ENCODE peak calls at places on chromosomes 16 and 17, in six cellular contexts. C, S, R, F, M and W are unnamed samples.

GRCh38 chr16:539901-540530 is 12.5 kb downstream of the CAPN15 start:
- DNase-seq in C (no peak), S (no peak), R (no peak), F (no peak), M (no peak), W (no peak)

GRCh38 chr16:81238296-81239011 is at the start of gene BCO1:
- DNase-seq in C (peak; percentile 64), S (no peak), R (no peak), F (no peak), M (peak; percentile 11), W (no peak)

GRCh38 chr17:51203838-51204237 is 37.6 kb downstream of the NME2 start:
- DNase-seq in C (no peak), S (no peak), R (no peak), F (no peak), M (no peak), W (no peak)

GRCh38 chr16:67846320-67847063 is at the start of gene NUTF2:
- DNase-seq in C (peak; percentile 97), S (peak; percentile 95), R (peak; percentile 94), F (peak; percentile 81), M (peak; percentile 99), W (peak; percentile 88)

GRCh38 chr17:4884489-4884888 is 14.8 kb upstream of the C17orf107 start:
- DNase-seq in C (no peak), S (no peak), R (no peak), F (no peak), M (no peak), W (no peak)

GRCh38 chr16:51343411-51343810 is 192.3 kb upstream of the SALL1 start:
- DNase-seq in C (no peak), S (no peak), R (no peak), F (no peak), M (no peak), W (no peak)

GRCh38 chr17:73192219-73192893 is 499 bp upstream of the COG1 start:
- DNase-seq in C (peak; percentile 74), S (peak; percentile 54), R (peak; percentile 60), F (peak; percentile 75), M (peak; percentile 94), W (no peak)

GRCh38 chr17:74161501-74161850 is 42.0 kb upstream of the RPL38 start:
- DNase-seq in C (peak; percentile 10), S (no peak), R (no peak), F (no peak), M (no peak), W (no peak)

GRCh38 chr16:17585449-17586080 is 114.8 kb upstream of the XYLT1 start:
- DNase-seq in C (no peak), S (no peak), R (no peak), F (no peak), M (no peak), W (no peak)

GRCh38 chr17:67011527-67012175 is 32.7 kb upstream of the CACNG1 start:
- DNase-seq in C (no peak), S (no peak), R (no peak), F (no peak), M (no peak), W (no peak)

GRCh38 chr17:50841277-50841948 is 6.0 kb downstream of the WFIKKN2 start:
- DNase-seq in C (no peak), S (no peak), R (no peak), F (no peak), M (no peak), W (no peak)

GRCh38 chr17:65749479-65749878 is 188.0 kb upstream of the AXIN2 start:
- DNase-seq in C (no peak), S (no peak), R (no peak), F (peak; percentile 66), M (no peak), W (no peak)

GRCh38 chr17:73786286-73786743 is 142.1 kb upstream of the SDK2 start:
- DNase-seq in C (no peak), S (no peak), R (peak; percentile 42), F (no peak), M (no peak), W (no peak)

GRCh38 chr17:61400058-61400785 is 579 bp downstream of the TBX2 start:
- DNase-seq in C (no peak), S (no peak), R (no peak), F (no peak), M (no peak), W (no peak)

DNA sequence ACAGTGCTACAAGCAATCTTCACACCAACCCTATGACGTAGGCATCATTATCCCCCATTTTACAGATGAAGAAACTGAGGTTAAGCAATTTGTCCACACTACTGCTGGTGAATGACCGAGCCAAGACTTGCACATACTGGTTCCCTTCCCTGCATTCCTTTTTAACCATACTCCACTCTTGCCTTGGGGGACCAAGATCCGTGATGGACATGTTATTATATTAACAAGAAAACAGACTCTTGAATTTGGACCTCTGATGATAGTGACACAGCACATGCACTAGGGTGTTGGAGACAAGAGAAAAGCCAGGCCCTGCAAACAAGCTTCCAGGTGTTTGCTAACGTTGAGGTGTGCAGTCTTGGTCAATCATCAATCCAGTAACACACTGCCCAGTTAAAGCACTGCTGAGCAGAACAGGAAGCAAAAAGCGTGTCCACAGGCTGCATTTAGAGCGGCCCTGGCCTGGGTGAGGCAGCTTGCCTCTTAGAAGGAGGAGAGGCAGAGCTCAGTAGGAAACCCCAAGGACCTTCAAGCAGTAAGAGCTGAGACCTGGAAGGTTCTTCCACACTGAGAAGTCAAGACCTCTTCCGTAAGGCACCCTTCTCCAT is 36.7 kb downstream of the HNF1B start:
- DNase-seq in C (peak; percentile 82), S (no peak), R (no peak), F (no peak), M (no peak), W (no peak)
- TF ChIP-seq POLR2A in C (peak; percentile 88), S (no peak), R (no peak), F (no peak), M (no peak), W (no peak)

GRCh38 chr16:47568355-47568754 is 107.2 kb downstream of the PHKB start:
- DNase-seq in C (no peak), S (no peak), R (no peak), F (no peak), M (no peak), W (no peak)

GRCh38 chr16:47571711-47572110 is 110.6 kb downstream of the PHKB start:
- DNase-seq in C (no peak), S (no peak), R (no peak), F (no peak), M (no peak), W (no peak)

GRCh38 chr16:47567321-47567720 is 106.2 kb downstream of the PHKB start:
- DNase-seq in C (no peak), S (no peak), R (no peak), F (no peak), M (no peak), W (no peak)

GRCh38 chr16:47574091-47575054 is 113.2 kb downstream of the PHKB start:
- DNase-seq in C (no peak), S (no peak), R (no peak), F (no peak), M (no peak), W (no peak)

GRCh38 chr16:47571049-47571448 is 109.9 kb downstream of the PHKB start:
- DNase-seq in C (no peak), S (no peak), R (no peak), F (no peak), M (no peak), W (no peak)
- H3K4me1 ChIP-seq in C (no peaks in the 10 kb centered on the region), S (no peaks in the 10 kb centered on the region), R (no peaks in the 10 kb centered on the region), F (peaks cover 7% of the 10 kb centered on the region), M (peaks cover 17% of the 10 kb centered on the region), W (no peaks in the 10 kb centered on the region)

GRCh38 chr16:14510939-14511797 is 118.9 kb downstream of the PARN start:
- DNase-seq in C (no peak), S (no peak), R (no peak), F (no peak), M (no peak), W (no peak)

GRCh38 chr16:14511798-14512131 is 118.3 kb downstream of the PARN start:
- DNase-seq in C (no peak), S (no peak), R (no peak), F (no peak), M (no peak), W (no peak)

GRCh38 chr16:14510581-14510938 is 119.5 kb downstream of the PARN start:
- DNase-seq in C (peak; percentile 78), S (no peak), R (no peak), F (no peak), M (no peak), W (no peak)

GRCh38 chr16:14509675-14510132 is 120.4 kb downstream of the PARN start:
- DNase-seq in C (no peak), S (no peak), R (no peak), F (no peak), M (no peak), W (no peak)

GRCh38 chr16:14509055-14509454 is 121.0 kb downstream of the PARN start:
- DNase-seq in C (no peak), S (no peak), R (no peak), F (no peak), M (no peak), W (no peak)
- H3K4me3 ChIP-seq in C (no peak overlapping the region), S (no peak overlapping the region), R (no peak overlapping the region), F (no peak overlapping the region), M (no peak overlapping the region), W (no peak overlapping the region)

DNA sequence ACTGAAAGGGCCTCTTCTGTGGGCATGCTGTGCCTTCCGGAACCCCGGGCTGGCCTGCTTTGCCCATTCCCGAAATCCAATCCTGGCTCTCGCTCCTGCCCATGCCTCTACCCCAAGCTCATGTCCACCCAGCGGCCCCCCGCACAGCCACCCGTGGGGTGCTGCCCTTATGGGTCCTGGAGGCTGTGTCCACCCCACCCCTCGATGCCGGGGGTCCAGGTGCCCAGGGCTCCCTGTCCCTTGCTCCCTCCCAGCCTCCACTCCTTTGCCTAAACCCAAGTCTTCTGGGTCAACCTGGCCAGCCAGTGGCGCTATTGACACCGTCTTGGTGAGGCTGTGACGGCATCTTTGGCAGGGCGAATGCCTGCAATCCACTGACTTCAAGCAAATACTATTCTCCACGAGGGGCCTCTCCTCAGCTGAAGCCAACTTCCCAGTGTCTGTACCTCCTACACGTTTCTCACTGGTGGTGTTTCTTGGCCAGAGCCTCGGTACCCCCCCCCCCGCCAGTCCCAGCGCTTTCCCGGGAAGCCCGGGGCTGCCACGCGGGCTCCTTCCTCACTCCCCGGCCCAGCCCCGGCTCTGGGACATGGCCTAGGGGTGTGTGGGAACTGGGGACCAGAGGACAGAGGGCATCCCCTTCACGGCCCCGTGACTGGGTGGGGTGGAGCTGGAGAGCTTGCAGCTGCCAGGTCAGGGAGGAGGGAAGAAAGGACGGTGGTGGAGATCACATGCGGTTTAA is 12.2 kb upstream of the DUS1L start:
- DNase-seq in C (no peak), S (no peak), R (no peak), F (no peak), M (no peak), W (no peak)
- TF ChIP-seq POLR2A in C (no peak), S (no peak), R (no peak), F (no peak), M (no peak), W (no peak)

DNA sequence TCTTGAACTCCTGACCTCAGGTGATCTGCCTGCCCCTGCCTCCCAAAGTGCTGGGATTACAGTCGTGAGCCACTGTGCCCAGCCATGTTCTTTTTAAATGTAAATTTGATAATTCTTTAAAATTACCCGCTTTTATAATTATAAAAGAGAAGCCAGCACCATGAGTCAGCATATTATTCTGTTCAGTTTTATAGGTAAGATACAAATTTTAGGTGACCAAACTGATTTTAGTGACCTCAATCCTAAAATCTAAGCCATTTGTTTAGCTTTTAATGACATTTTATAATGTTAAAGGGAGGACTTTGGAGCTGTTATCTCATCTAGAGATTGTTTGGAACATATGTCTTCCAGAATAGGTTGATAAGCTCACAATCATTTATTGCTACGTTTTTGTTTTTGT is 20.8 kb upstream of the PPM1E start:
- DNase-seq in C (no peak), S (no peak), R (no peak), F (no peak), M (no peak), W (no peak)
- H3K4me1 ChIP-seq in C (no peaks in the 10 kb centered on the region), S (no peaks in the 10 kb centered on the region), R (no peaks in the 10 kb centered on the region), F (peaks cover 8% of the 10 kb centered on the region), M (no peaks in the 10 kb centered on the region), W (no peaks in the 10 kb centered on the region)